ENCODE peak calls at places on chromosomes 2 and 18, in six cellular contexts. B is esophagus squamous epithelium, U is endothelial cell of umbilical vein, F is lower lobe of right lung, R is mucosa of descending colon, A is heart right ventricle. M is an unnamed sample. For H3K4me1 and H3K9me3, the result is how much of the 10 kb centered on the place peaks cover.

GRCh38 chr2:41207578-41207977 is 755.7 kb upstream of the SLC8A1 start:
- DNase-seq in B (no peak), U (no peak), F (no peak), R (no peak), A (no peak), M (no peak)

GRCh38 chr2:101969723-101970122 is 22.0 kb upstream of the IL1R2 start:
- DNase-seq in B (no peak), U (no peak), F (no peak), R (no peak), A (no peak), M (no peak)

GRCh38 chr2:84832772-84833461 is 48.0 kb downstream of the TRABD2A start:
- DNase-seq in B (no peak), U (no peak), F (peak), R (no peak), A (peak), M (peak)

GRCh38 chr2:73176205-73176880 is 26.0 kb upstream of the NOTO start:
- DNase-seq in B (no peak), U (peak), F (no peak), R (peak), A (peak), M (no peak)

GRCh38 chr2:196293751-196294486 is 122.5 kb upstream of the STK17B start:
- DNase-seq in B (no peak), U (peak), F (no peak), R (no peak), A (no peak), M (no peak)

GRCh38 chr2:7060156-7060555 is 142.9 kb downstream of the RNF144A start:
- DNase-seq in B (no peak), U (no peak), F (no peak), R (no peak), A (no peak), M (no peak)

GRCh38 chr2:187117483-187117882 is 268.5 kb upstream of the ZSWIM2 start:
- DNase-seq in B (no peak), U (no peak), F (no peak), R (no peak), A (no peak), M (no peak)

GRCh38 chr2:233079953-233080835 is 20.1 kb downstream of the INPP5D start:
- DNase-seq in B (no peak), U (no peak), F (no peak), R (no peak), A (no peak), M (no peak)

GRCh38 chr2:28413896-28414290 is 21.2 kb downstream of the FOSL2 start:
- DNase-seq in B (no peak), U (no peak), F (no peak), R (no peak), A (no peak), M (no peak)

GRCh38 chr18:78934003-78934402 is 45.6 kb upstream of the SALL3 start:
- DNase-seq in B (no peak), U (no peak), F (no peak), R (no peak), A (no peak), M (no peak)

GRCh38 chr2:118752762-118753429 is 94.6 kb downstream of the EN1 start:
- DNase-seq in B (no peak), U (no peak), F (no peak), R (no peak), A (no peak), M (no peak)

GRCh38 chr2:96391153-96391827 is 55.7 kb downstream of the NCAPH start:
- DNase-seq in B (no peak), U (no peak), F (no peak), R (no peak), A (no peak), M (no peak)

GRCh38 chr2:240997856-240998705 is at the start of gene SNED1:
- DNase-seq in B (no peak), U (peak), F (peak), R (peak), A (peak), M (peak)

GRCh38 chr2:8680931-8681760 is 710 bp upstream of the ID2 start:
- DNase-seq in B (no peak), U (peak), F (peak), R (peak), A (peak), M (peak)

GRCh38 chr2:54850171-54851122 is 127.0 kb downstream of the EML6 start:
- DNase-seq in B (no peak), U (no peak), F (no peak), R (no peak), A (no peak), M (no peak)

GRCh38 chr2:45843136-45843535 is 191.7 kb downstream of the PRKCE start:
- DNase-seq in B (no peak), U (no peak), F (no peak), R (no peak), A (no peak), M (no peak)

GRCh38 chr2:160210599-160211138 is 10.6 kb upstream of the ITGB6 start:
- DNase-seq in B (no peak), U (peak), F (peak), R (peak), A (peak), M (peak)

GRCh38 chr18:68623342-68623741 is 91.6 kb downstream of the TMX3 start:
- DNase-seq in B (no peak), U (peak), F (no peak), R (no peak), A (peak), M (no peak)

GRCh38 chr18:49446481-49446880 is 14.0 kb downstream of the DYM start:
- DNase-seq in B (no peak), U (no peak), F (no peak), R (no peak), A (no peak), M (no peak)

GRCh38 chr2:60317029-60317386 is 236.4 kb downstream of the BCL11A start:
- DNase-seq in B (no peak), U (no peak), F (no peak), R (no peak), A (no peak), M (no peak)
- H3K4me1 ChIP-seq in B (under half), U (under half), F (under half), R (under half), A (under half), M (under half)

GRCh38 chr2:78351208-78351607 is 674.3 kb upstream of the REG3G start:
- DNase-seq in B (no peak), U (peak), F (no peak), R (no peak), A (no peak), M (no peak)
- TF ChIP-seq CTCF in B (no peak), U (no peak), F (no peak), R (no peak), A (no peak), M (no peak)

GRCh38 chr2:31694444-31694843 is 113.7 kb upstream of the SRD5A2 start:
- DNase-seq in B (no peak), U (no peak), F (no peak), R (no peak), A (no peak), M (no peak)
- H3K9me3 ChIP-seq in B (half or more), U (under half), F (under half), R (half or more), A (under half), M (half or more)

GRCh38 chr2:217858519-217859466 is 144.0 kb downstream of the TNS1 start:
- DNase-seq in B (no peak), U (peak), F (no peak), R (no peak), A (peak), M (peak)
- H3K4me1 ChIP-seq in B (half or more), U (under half), F (half or more), R (under half), A (half or more), M (under half)

M was measured in heart left ventricle.